ENCODE peak calls at places on chromosomes 12 and 14, in seven cellular contexts. M is naive thymus-derived CD4-positive, alpha-beta T cell; J is dorsolateral prefrontal cortex; K is astrocyte of the cerebellum; S is astrocyte of the spinal cord; B is CD4-positive, alpha-beta memory T cell; F is NB4. U is an unnamed sample.

GRCh38 chr12:104790296-104791125 is 167.6 kb downstream of the SLC41A2 start:
- DNase-seq in K (no peak), M (no peak), F (peak; percentile 37), S (no peak), J (no peak), B (peak; percentile 30), U (no peak)

GRCh38 chr12:45655186-45655585 is 74.3 kb upstream of the ARID2 start:
- DNase-seq in S (no peak), K (no peak), B (peak; percentile 70), F (peak; percentile 41), M (peak; percentile 56), J (no peak), U (no peak)

GRCh38 chr12:75892779-75893408 is 138.7 kb downstream of the PHLDA1 start:
- DNase-seq in B (no peak), S (no peak), K (peak; percentile 37), F (peak; percentile 28), M (no peak), J (no peak), U (no peak)

GRCh38 chr12:83827860-83828259 is 1084.7 kb downstream of the SLC6A15 start:
- DNase-seq in S (no peak), F (peak; percentile 34), M (no peak), K (no peak), J (no peak), B (no peak), U (no peak)

GRCh38 chr14:71355324-71356201 is 448.3 kb downstream of the PCNX1 start:
- DNase-seq in K (no peak), S (peak; percentile 57), F (no peak), M (no peak), J (no peak), B (no peak), U (no peak)

GRCh38 chr14:88323086-88323519 is at the start of gene KCNK10:
- DNase-seq in F (no peak), B (no peak), S (peak; percentile 10), M (no peak), J (peak; percentile 70), K (no peak), U (no peak)

GRCh38 chr12:29562167-29562776 is 64.8 kb upstream of the OVCH1 start:
- DNase-seq in S (peak; percentile 81), J (no peak), F (no peak), B (no peak), K (no peak), M (no peak), U (no peak)

GRCh38 chr14:101491841-101492240 is 69.5 kb upstream of the DIO3 start:
- DNase-seq in F (no peak), J (peak; percentile 20), M (no peak), S (no peak), K (no peak), B (no peak), U (no peak)

GRCh38 chr12:110109037-110109836 is 14.9 kb upstream of the IFT81 start:
- DNase-seq in M (no peak), K (peak; percentile 100), B (no peak), S (peak; percentile 99), J (no peak), F (peak; percentile 39), U (peak; percentile 76)

GRCh38 chr14:71049435-71050147 is 142.3 kb downstream of the PCNX1 start:
- DNase-seq in J (no peak), K (no peak), M (no peak), F (no peak), S (no peak), B (no peak), U (no peak)

GRCh38 chr14:104297313-104297704 is 158.9 kb downstream of the KIF26A start:
- DNase-seq in F (no peak), B (no peak), M (no peak), S (no peak), K (no peak), J (peak; percentile 11), U (no peak)

GRCh38 chr14:30521899-30522736 is 36.8 kb upstream of the G2E3 start:
- DNase-seq in F (peak; percentile 41), S (peak; percentile 60), B (peak; percentile 34), M (peak; percentile 4), K (peak; percentile 18), J (no peak), U (no peak)

GRCh38 chr12:109734219-109735000 is 20.8 kb downstream of the FAM222A start:
- DNase-seq in F (no peak), K (no peak), B (no peak), S (no peak), M (no peak), J (peak; percentile 46), U (no peak)

GRCh38 chr12:115660211-115660805 is 617.2 kb downstream of the MED13L start:
- DNase-seq in J (no peak), K (no peak), S (peak; percentile 30), B (no peak), F (no peak), M (no peak), U (no peak)

GRCh38 chr14:34364201-34364600 is 97.8 kb downstream of the SPTSSA start:
- DNase-seq in F (no peak), S (no peak), K (no peak), B (no peak), M (no peak), J (no peak), U (no peak)

GRCh38 chr12:6551496-6552139 is 4.2 kb downstream of the IFFO1 start:
- DNase-seq in K (no peak), S (peak; percentile 66), J (no peak), F (no peak), M (no peak), B (no peak), U (peak; percentile 68)

GRCh38 chr14:69569859-69570258 is 4.8 kb downstream of the CCDC177 start:
- DNase-seq in J (no peak), B (no peak), K (no peak), M (no peak), F (no peak), S (no peak), U (no peak)

GRCh38 chr12:117967512-117967911 is 1.3 kb downstream of the KSR2 start:
- DNase-seq in F (no peak), B (no peak), J (no peak), K (no peak), M (no peak), S (no peak), U (no peak)

GRCh38 chr12:34599530-34600513 is 577.5 kb downstream of the ALG10 start:
- DNase-seq in J (no peak), F (no peak), S (no peak), B (no peak), M (no peak), K (no peak), U (no peak)

GRCh38 chr12:122979001-122979907 is 1.2 kb upstream of the ARL6IP4 start:
- DNase-seq in J (no peak), M (no peak), F (no peak), K (no peak), S (no peak), B (no peak), U (no peak)
- H3K4me3 ChIP-seq in J (no peak overlapping the region), M (peak overlapping the region; percentile 84), F (peak overlapping the region; percentile 87), K (peak overlapping the region; percentile 77), S (peak overlapping the region; percentile 84), B (peak overlapping the region; percentile 83), U (peak overlapping the region; percentile 89)

GRCh38 chr14:73468808-73469386 is 10.6 kb upstream of the NUMB start:
- DNase-seq in B (no peak), K (no peak), J (no peak), S (no peak), F (no peak), M (no peak), U (no peak)
- H3K4me3 ChIP-seq in B (no peak overlapping the region), K (no peak overlapping the region), J (no peak overlapping the region), S (no peak overlapping the region), F (no peak overlapping the region), M (no peak overlapping the region), U (no peak overlapping the region)

GRCh38 chr12:94799136-94799535 is 148.8 kb upstream of the TMCC3 start:
- DNase-seq in S (no peak), B (no peak), J (no peak), M (no peak), F (no peak), K (no peak), U (no peak)
- H3K4me3 ChIP-seq in S (no peak overlapping the region), B (no peak overlapping the region), J (no peak overlapping the region), M (no peak overlapping the region), F (no peak overlapping the region), K (no peak overlapping the region), U (no peak overlapping the region)

DNA sequence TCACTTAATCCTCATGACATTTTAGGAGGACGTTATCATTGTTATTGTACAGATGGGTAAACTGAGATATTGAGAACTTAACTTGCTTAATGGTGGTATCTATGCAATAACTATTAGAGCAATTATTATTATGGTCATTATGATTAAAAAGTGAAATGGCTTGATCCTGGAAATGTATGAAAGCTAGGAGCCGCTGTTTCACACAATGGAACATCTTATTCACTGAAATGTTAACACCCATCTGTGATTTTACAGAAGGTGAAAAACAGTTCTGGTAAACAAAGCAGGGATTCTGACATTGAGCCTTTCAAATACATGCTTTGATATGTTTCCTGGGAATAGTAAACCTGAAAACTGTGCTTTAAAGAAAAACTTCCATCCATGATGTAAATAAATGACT is 261.4 kb downstream of the BTG1 start:
- DNase-seq in F (no peak), K (no peak), M (no peak), B (no peak), S (no peak), J (no peak), U (no peak)
- H3K4me3 ChIP-seq in F (no peak overlapping the region), K (no peak overlapping the region), M (no peak overlapping the region), B (no peak overlapping the region), S (no peak overlapping the region), J (no peak overlapping the region), U (no peak overlapping the region)

DNA sequence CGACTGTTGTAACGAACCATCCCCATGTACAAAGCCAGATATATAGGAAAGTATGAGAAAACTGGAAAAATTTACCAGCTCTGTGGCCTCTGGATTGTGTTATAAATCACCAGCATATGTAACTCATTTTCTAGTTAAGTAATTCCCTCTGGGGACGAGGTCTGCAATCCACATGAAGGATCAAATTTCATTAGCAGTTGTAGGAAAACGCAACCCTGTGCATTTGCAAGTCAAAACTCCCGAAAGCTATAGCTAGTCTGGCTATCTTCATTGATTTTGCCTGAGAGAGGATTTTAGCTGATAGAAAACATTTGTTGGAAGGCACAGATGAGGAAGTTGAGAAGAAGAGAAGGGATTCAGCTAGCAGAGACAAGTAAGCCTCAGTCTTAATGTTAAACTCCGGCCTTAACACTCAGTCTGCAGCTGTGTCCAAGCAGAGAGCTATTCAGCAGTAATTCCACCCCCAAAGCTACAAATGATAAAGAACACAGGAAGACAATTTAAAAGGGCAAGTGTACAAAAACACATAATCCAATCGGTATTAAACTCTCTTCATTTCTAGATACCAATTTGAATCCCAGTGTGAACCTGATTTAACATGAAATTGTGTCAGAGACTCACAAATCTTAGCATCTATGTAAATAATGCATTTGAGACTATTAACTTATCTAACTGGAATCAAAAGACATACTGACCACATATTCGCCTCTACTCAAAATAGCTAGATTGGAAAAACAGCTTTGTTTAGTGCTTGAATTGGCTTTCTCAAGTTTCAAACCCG is 54.2 kb upstream of the CERS5 start:
- DNase-seq in J (no peak), F (peak; percentile 85), M (no peak), K (peak; percentile 82), B (no peak), S (peak; percentile 91), U (no peak)
- H3K4me3 ChIP-seq in J (peak overlapping the region; percentile 3), F (peak overlapping the region; percentile 55), M (peak overlapping the region; percentile 70), K (peak overlapping the region; percentile 71), B (peak overlapping the region; percentile 81), S (peak overlapping the region; percentile 64), U (peak overlapping the region; percentile 49)